ENCODE peak calls at places on chromosomes 4 and X, in ten cellular contexts. One of them, this sample, is unnamed.

GRCh38 chrX:30275498-30275897 is 28.6 kb downstream of the MAGEB1 start:
- DNase-seq in ovary: no peak
- DNase-seq in PC-9: peak; percentile 13
- DNase-seq in MM.1S: no peak
- DNase-seq in pancreas: no peak
- DNase-seq in prostate gland: no peak
- DNase-seq in H1: no peak
- DNase-seq in testis: no peak
- DNase-seq in CD8-positive, alpha-beta memory T cell: no peak
- DNase-seq in mammary epithelial cell: peak; percentile 6
- DNase-seq in this sample: no peak

GRCh38 chr4:112978691-112979472 is 70.6 kb upstream of the ANK2 start:
- DNase-seq in ovary: no peak
- DNase-seq in MM.1S: no peak
- DNase-seq in CD8-positive, alpha-beta memory T cell: no peak
- DNase-seq in mammary epithelial cell: peak; percentile 95
- DNase-seq in PC-9: no peak
- DNase-seq in pancreas: no peak
- DNase-seq in H1: no peak
- DNase-seq in testis: no peak
- DNase-seq in prostate gland: no peak
- DNase-seq in this sample: no peak

GRCh38 chrX:283115-283845 is 2.1 kb downstream of the PLCXD1 start:
- DNase-seq in ovary: peak; percentile 91
- DNase-seq in H1: peak; percentile 89
- DNase-seq in PC-9: peak; percentile 70
- DNase-seq in MM.1S: peak; percentile 88
- DNase-seq in prostate gland: peak; percentile 89
- DNase-seq in pancreas: peak; percentile 85
- DNase-seq in testis: peak; percentile 97
- DNase-seq in mammary epithelial cell: peak; percentile 73
- DNase-seq in CD8-positive, alpha-beta memory T cell: peak; percentile 93
- DNase-seq in this sample: peak; percentile 86

GRCh38 chr4:61638600-61638999 is 438.5 kb downstream of the ADGRL3 start:
- DNase-seq in MM.1S: no peak
- DNase-seq in prostate gland: no peak
- DNase-seq in testis: no peak
- DNase-seq in CD8-positive, alpha-beta memory T cell: no peak
- DNase-seq in PC-9: no peak
- DNase-seq in pancreas: no peak
- DNase-seq in mammary epithelial cell: no peak
- DNase-seq in H1: no peak
- DNase-seq in ovary: no peak
- DNase-seq in this sample: no peak

GRCh38 chr4:17846256-17846655 is 35.5 kb downstream of the NCAPG start:
- DNase-seq in prostate gland: no peak
- DNase-seq in H1: no peak
- DNase-seq in PC-9: no peak
- DNase-seq in testis: no peak
- DNase-seq in pancreas: no peak
- DNase-seq in ovary: no peak
- DNase-seq in CD8-positive, alpha-beta memory T cell: no peak
- DNase-seq in MM.1S: no peak
- DNase-seq in mammary epithelial cell: no peak
- DNase-seq in this sample: no peak

GRCh38 chrX:10485331-10485730 is 135.1 kb downstream of the MID1 start:
- DNase-seq in ovary: no peak
- DNase-seq in CD8-positive, alpha-beta memory T cell: no peak
- DNase-seq in PC-9: no peak
- DNase-seq in testis: no peak
- DNase-seq in H1: no peak
- DNase-seq in MM.1S: no peak
- DNase-seq in prostate gland: no peak
- DNase-seq in pancreas: no peak
- DNase-seq in mammary epithelial cell: no peak
- DNase-seq in this sample: no peak

GRCh38 chr4:156971168-156971601 is 414 bp downstream of the PDGFC start:
- DNase-seq in prostate gland: peak; percentile 44
- DNase-seq in PC-9: no peak
- DNase-seq in pancreas: peak; percentile 47
- DNase-seq in CD8-positive, alpha-beta memory T cell: no peak
- DNase-seq in mammary epithelial cell: no peak
- DNase-seq in testis: peak; percentile 38
- DNase-seq in ovary: peak; percentile 61
- DNase-seq in H1: no peak
- DNase-seq in MM.1S: no peak
- DNase-seq in this sample: peak; percentile 6

GRCh38 chr4:143411527-143412480 is 75.1 kb downstream of the GAB1 start:
- DNase-seq in MM.1S: no peak
- DNase-seq in CD8-positive, alpha-beta memory T cell: no peak
- DNase-seq in H1: no peak
- DNase-seq in ovary: no peak
- DNase-seq in prostate gland: no peak
- DNase-seq in pancreas: no peak
- DNase-seq in mammary epithelial cell: peak; percentile 5
- DNase-seq in PC-9: no peak
- DNase-seq in testis: peak; percentile 54
- DNase-seq in this sample: no peak

DNA sequence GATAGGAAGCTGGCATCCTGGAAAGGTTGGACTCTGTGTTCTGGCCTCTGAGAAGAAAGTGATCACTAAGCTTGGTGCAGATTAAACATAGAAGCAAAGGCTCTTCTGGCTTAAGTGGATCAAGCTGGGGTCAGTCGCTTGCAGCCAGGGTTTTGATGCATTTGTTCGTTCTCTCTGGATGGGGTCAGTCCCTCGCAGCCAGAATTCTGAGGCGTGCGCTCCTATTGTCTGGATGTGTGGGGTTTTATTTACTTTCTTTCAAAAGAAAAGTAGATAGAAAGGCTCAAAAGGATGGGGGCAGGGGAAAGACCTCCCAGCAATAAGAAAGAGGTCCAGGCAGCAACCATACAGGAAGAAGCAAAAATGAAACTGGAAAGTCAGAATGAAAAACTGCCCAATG is 152.6 kb downstream of the DHRSX start:
- DNase-seq in prostate gland: no peak
- DNase-seq in testis: no peak
- DNase-seq in mammary epithelial cell: no peak
- DNase-seq in CD8-positive, alpha-beta memory T cell: no peak
- DNase-seq in pancreas: no peak
- DNase-seq in MM.1S: no peak
- DNase-seq in H1: no peak
- DNase-seq in ovary: no peak
- DNase-seq in PC-9: no peak
- DNase-seq in this sample: no peak
- H3K9me3 ChIP-seq in prostate gland: no peaks in the 10 kb centered on the region
- H3K9me3 ChIP-seq in testis: no peaks in the 10 kb centered on the region
- H3K9me3 ChIP-seq in mammary epithelial cell: peaks cover 3% of the 10 kb centered on the region
- H3K9me3 ChIP-seq in CD8-positive, alpha-beta memory T cell: no peaks in the 10 kb centered on the region
- H3K9me3 ChIP-seq in pancreas: no peaks in the 10 kb centered on the region
- H3K9me3 ChIP-seq in MM.1S: no peaks in the 10 kb centered on the region
- H3K9me3 ChIP-seq in H1: no peaks in the 10 kb centered on the region
- H3K9me3 ChIP-seq in ovary: no peaks in the 10 kb centered on the region
- H3K9me3 ChIP-seq in PC-9: no peaks in the 10 kb centered on the region
- H3K9me3 ChIP-seq in this sample: no peaks in the 10 kb centered on the region

DNA sequence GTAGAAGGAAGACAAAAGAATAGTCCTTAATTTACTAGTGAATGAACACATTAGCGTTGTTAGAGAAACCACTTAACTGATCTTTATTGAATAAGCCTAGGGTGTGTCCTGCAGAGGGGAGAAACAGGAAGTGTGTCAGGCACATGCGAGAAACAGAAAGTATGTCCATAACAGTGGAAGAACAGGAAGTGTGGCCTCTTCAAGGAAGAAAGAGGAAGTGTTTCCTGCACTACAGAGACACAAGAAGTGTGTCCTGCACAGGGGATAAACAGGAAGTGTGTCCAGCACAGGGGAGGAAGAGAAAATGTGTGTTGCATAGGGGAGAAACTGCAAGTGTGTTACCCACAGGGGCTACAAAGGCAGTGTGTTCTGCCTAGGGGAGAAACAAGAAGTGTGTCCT is 539.6 kb upstream of the PRKX start:
- DNase-seq in MM.1S: peak; percentile 7
- DNase-seq in CD8-positive, alpha-beta memory T cell: no peak
- DNase-seq in testis: no peak
- DNase-seq in pancreas: no peak
- DNase-seq in H1: no peak
- DNase-seq in PC-9: no peak
- DNase-seq in mammary epithelial cell: no peak
- DNase-seq in ovary: no peak
- DNase-seq in prostate gland: no peak
- DNase-seq in this sample: no peak
- H3K4me1 ChIP-seq in MM.1S: no peaks in the 10 kb centered on the region
- H3K4me1 ChIP-seq in CD8-positive, alpha-beta memory T cell: no peaks in the 10 kb centered on the region
- H3K4me1 ChIP-seq in testis: no peaks in the 10 kb centered on the region
- H3K4me1 ChIP-seq in pancreas: no peaks in the 10 kb centered on the region
- H3K4me1 ChIP-seq in H1: no peaks in the 10 kb centered on the region
- H3K4me1 ChIP-seq in PC-9: no peaks in the 10 kb centered on the region
- H3K4me1 ChIP-seq in mammary epithelial cell: no peaks in the 10 kb centered on the region
- H3K4me1 ChIP-seq in ovary: no peaks in the 10 kb centered on the region
- H3K4me1 ChIP-seq in prostate gland: no peaks in the 10 kb centered on the region
- H3K4me1 ChIP-seq in this sample: no peaks in the 10 kb centered on the region

GRCh38 chrX:153634236-153634635 is 12.8 kb upstream of the DUSP9 start:
- DNase-seq in MM.1S: no peak
- DNase-seq in prostate gland: no peak
- DNase-seq in ovary: no peak
- DNase-seq in H1: no peak
- DNase-seq in CD8-positive, alpha-beta memory T cell: no peak
- DNase-seq in PC-9: no peak
- DNase-seq in pancreas: no peak
- DNase-seq in mammary epithelial cell: no peak
- DNase-seq in testis: no peak
- DNase-seq in this sample: no peak

GRCh38 chrX:153633607-153634180 is 13.3 kb upstream of the DUSP9 start:
- DNase-seq in H1: no peak
- DNase-seq in PC-9: no peak
- DNase-seq in pancreas: no peak
- DNase-seq in ovary: peak; percentile 14
- DNase-seq in testis: no peak
- DNase-seq in mammary epithelial cell: no peak
- DNase-seq in prostate gland: no peak
- DNase-seq in MM.1S: no peak
- DNase-seq in CD8-positive, alpha-beta memory T cell: no peak
- DNase-seq in this sample: no peak

GRCh38 chrX:153632612-153632980 is 14.4 kb upstream of the DUSP9 start:
- DNase-seq in prostate gland: no peak
- DNase-seq in mammary epithelial cell: no peak
- DNase-seq in CD8-positive, alpha-beta memory T cell: no peak
- DNase-seq in testis: no peak
- DNase-seq in H1: no peak
- DNase-seq in MM.1S: no peak
- DNase-seq in pancreas: no peak
- DNase-seq in PC-9: no peak
- DNase-seq in ovary: no peak
- DNase-seq in this sample: no peak

GRCh38 chrX:153631931-153632611 is 14.9 kb upstream of the DUSP9 start:
- DNase-seq in mammary epithelial cell: no peak
- DNase-seq in testis: no peak
- DNase-seq in ovary: peak; percentile 10
- DNase-seq in MM.1S: no peak
- DNase-seq in pancreas: no peak
- DNase-seq in prostate gland: no peak
- DNase-seq in H1: no peak
- DNase-seq in CD8-positive, alpha-beta memory T cell: no peak
- DNase-seq in PC-9: no peak
- DNase-seq in this sample: no peak

GRCh38 chrX:153633048-153633447 is 14.0 kb upstream of the DUSP9 start:
- DNase-seq in mammary epithelial cell: no peak
- DNase-seq in PC-9: no peak
- DNase-seq in ovary: peak; percentile 7
- DNase-seq in prostate gland: no peak
- DNase-seq in CD8-positive, alpha-beta memory T cell: no peak
- DNase-seq in testis: no peak
- DNase-seq in H1: no peak
- DNase-seq in pancreas: no peak
- DNase-seq in MM.1S: no peak
- DNase-seq in this sample: no peak
- H3K9me3 ChIP-seq in mammary epithelial cell: peaks cover 11% of the 10 kb centered on the region
- H3K9me3 ChIP-seq in PC-9: no peaks in the 10 kb centered on the region
- H3K9me3 ChIP-seq in ovary: no peaks in the 10 kb centered on the region
- H3K9me3 ChIP-seq in prostate gland: no peaks in the 10 kb centered on the region
- H3K9me3 ChIP-seq in CD8-positive, alpha-beta memory T cell: no peaks in the 10 kb centered on the region
- H3K9me3 ChIP-seq in testis: no peaks in the 10 kb centered on the region
- H3K9me3 ChIP-seq in H1: no peaks in the 10 kb centered on the region
- H3K9me3 ChIP-seq in pancreas: no peaks in the 10 kb centered on the region
- H3K9me3 ChIP-seq in MM.1S: no peaks in the 10 kb centered on the region
- H3K9me3 ChIP-seq in this sample: no peaks in the 10 kb centered on the region

GRCh38 chr4:153582954-153583456 is 101.1 kb upstream of the TLR2 start:
- DNase-seq in PC-9: no peak
- DNase-seq in MM.1S: no peak
- DNase-seq in testis: no peak
- DNase-seq in H1: no peak
- DNase-seq in pancreas: no peak
- DNase-seq in ovary: no peak
- DNase-seq in mammary epithelial cell: no peak
- DNase-seq in prostate gland: no peak
- DNase-seq in CD8-positive, alpha-beta memory T cell: no peak
- DNase-seq in this sample: no peak

GRCh38 chr4:153576443-153576774 is 107.7 kb upstream of the TLR2 start:
- DNase-seq in ovary: no peak
- DNase-seq in CD8-positive, alpha-beta memory T cell: no peak
- DNase-seq in PC-9: no peak
- DNase-seq in MM.1S: no peak
- DNase-seq in pancreas: no peak
- DNase-seq in H1: no peak
- DNase-seq in mammary epithelial cell: no peak
- DNase-seq in testis: no peak
- DNase-seq in prostate gland: no peak
- DNase-seq in this sample: no peak

GRCh38 chr4:153579872-153580271 is 104.2 kb upstream of the TLR2 start:
- DNase-seq in H1: no peak
- DNase-seq in testis: no peak
- DNase-seq in mammary epithelial cell: no peak
- DNase-seq in CD8-positive, alpha-beta memory T cell: no peak
- DNase-seq in pancreas: no peak
- DNase-seq in prostate gland: no peak
- DNase-seq in MM.1S: no peak
- DNase-seq in ovary: no peak
- DNase-seq in PC-9: no peak
- DNase-seq in this sample: no peak

GRCh38 chr4:153577053-153577452 is 107.0 kb upstream of the TLR2 start:
- DNase-seq in pancreas: no peak
- DNase-seq in MM.1S: no peak
- DNase-seq in H1: no peak
- DNase-seq in testis: no peak
- DNase-seq in ovary: no peak
- DNase-seq in CD8-positive, alpha-beta memory T cell: no peak
- DNase-seq in prostate gland: no peak
- DNase-seq in PC-9: no peak
- DNase-seq in mammary epithelial cell: no peak
- DNase-seq in this sample: no peak

DNA sequence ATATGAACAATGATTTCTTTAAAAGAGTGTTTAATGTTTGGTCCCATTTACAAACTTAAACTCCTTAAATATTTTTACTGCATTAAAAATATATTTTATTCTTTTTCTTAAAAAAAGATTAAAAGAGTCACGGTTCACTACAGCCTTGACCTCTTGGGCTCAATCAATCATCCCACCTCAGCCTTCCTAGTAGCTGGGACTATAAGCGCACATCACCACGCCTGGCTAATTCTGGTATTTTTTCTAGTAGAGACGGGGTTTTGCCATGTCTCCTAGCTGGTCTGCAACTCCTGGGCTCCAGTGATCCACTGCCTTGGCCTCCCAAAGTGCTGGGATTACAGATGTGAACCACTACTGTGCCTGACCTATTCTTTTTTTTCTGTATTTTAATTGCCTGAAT is 104.7 kb upstream of the TLR2 start:
- DNase-seq in ovary: no peak
- DNase-seq in CD8-positive, alpha-beta memory T cell: no peak
- DNase-seq in pancreas: no peak
- DNase-seq in PC-9: no peak
- DNase-seq in mammary epithelial cell: no peak
- DNase-seq in H1: no peak
- DNase-seq in testis: no peak
- DNase-seq in MM.1S: no peak
- DNase-seq in prostate gland: no peak
- DNase-seq in this sample: no peak
- H3K4me1 ChIP-seq in ovary: no peaks in the 10 kb centered on the region
- H3K4me1 ChIP-seq in CD8-positive, alpha-beta memory T cell: no peaks in the 10 kb centered on the region
- H3K4me1 ChIP-seq in pancreas: peaks cover 11% of the 10 kb centered on the region
- H3K4me1 ChIP-seq in PC-9: no peaks in the 10 kb centered on the region
- H3K4me1 ChIP-seq in mammary epithelial cell: peaks cover under 1% of the 10 kb centered on the region
- H3K4me1 ChIP-seq in H1: no peaks in the 10 kb centered on the region
- H3K4me1 ChIP-seq in testis: no peaks in the 10 kb centered on the region
- H3K4me1 ChIP-seq in MM.1S: peaks cover 3% of the 10 kb centered on the region
- H3K4me1 ChIP-seq in prostate gland: no peaks in the 10 kb centered on the region
- H3K4me1 ChIP-seq in this sample: no peaks in the 10 kb centered on the region

This sample was measured in BE2C.